ENCODE peak calls at places on chromosomes 6 and 20, in nine cellular contexts. E is IMR-90, P is heart left ventricle, D is GM12878, M is HCT116, A is ovary, T is body of pancreas, Q is A549, F is H1. X is an unnamed sample.

GRCh38 chr6:144660545-144660944 is 375.4 kb downstream of the UTRN start:
- DNase-seq in D (no peak), M (no peak), A (no peak), F (no peak), Q (no peak), E (no peak), P (no peak), T (no peak), X (no peak)

GRCh38 chr6:146503096-146503495 is 40.5 kb upstream of the RAB32 start:
- DNase-seq in D (no peak), Q (no peak), M (no peak), F (no peak), P (no peak), A (no peak), E (no peak), T (no peak), X (no peak)

GRCh38 chr20:47723322-47723721 is 62.0 kb downstream of the SULF2 start:
- DNase-seq in A (no peak), E (no peak), P (no peak), F (no peak), M (no peak), T (no peak), Q (no peak), D (no peak), X (no peak)

GRCh38 chr20:50415031-50415515 is 95.1 kb upstream of the PTPN1 start:
- DNase-seq in E (no peak), Q (no peak), F (no peak), P (no peak), A (no peak), D (no peak), M (peak; percentile 28), T (no peak), X (no peak)

GRCh38 chr20:62694868-62695267 is 13.8 kb upstream of the NTSR1 start:
- DNase-seq in M (no peak), T (no peak), A (no peak), Q (no peak), F (no peak), P (no peak), D (no peak), E (no peak), X (no peak)

GRCh38 chr6:3751730-3752537 is 421 bp upstream of the PXDC1 start:
- DNase-seq in T (peak; percentile 85), M (peak; percentile 24), A (peak; percentile 92), P (peak; percentile 93), D (no peak), Q (peak; percentile 73), F (no peak), E (peak; percentile 93), X (peak; percentile 89)

GRCh38 chr6:138440758-138441362 is 36.8 kb downstream of the HEBP2 start:
- DNase-seq in F (no peak), E (no peak), P (no peak), A (no peak), Q (no peak), D (no peak), M (no peak), T (no peak), X (no peak)

GRCh38 chr6:21731411-21732031 is 138.0 kb downstream of the SOX4 start:
- DNase-seq in Q (peak; percentile 81), P (no peak), E (peak; percentile 61), T (peak; percentile 29), A (no peak), F (no peak), D (no peak), M (no peak), X (no peak)

GRCh38 chr6:140434761-140435160 is 1060.3 kb upstream of the CITED2 start:
- DNase-seq in A (no peak), P (no peak), D (no peak), M (no peak), E (peak; percentile 20), Q (no peak), T (no peak), F (no peak), X (no peak)

GRCh38 chr20:4601630-4602296 is 119.9 kb upstream of the PRND start:
- DNase-seq in D (no peak), A (no peak), F (no peak), M (peak; percentile 44), Q (no peak), P (peak; percentile 87), E (no peak), T (peak; percentile 36), X (no peak)

GRCh38 chr6:159606786-159607185 is 86.3 kb downstream of the SOD2 start:
- DNase-seq in T (no peak), Q (no peak), M (no peak), P (no peak), F (no peak), D (no peak), E (peak; percentile 17), A (no peak), X (no peak)

GRCh38 chr20:6160736-6161135 is 37.9 kb upstream of the FERMT1 start:
- DNase-seq in E (no peak), A (no peak), P (no peak), M (no peak), D (no peak), T (no peak), F (no peak), Q (no peak), X (no peak)

GRCh38 chr6:159151266-159151855 is 17.8 kb upstream of the FNDC1 start:
- DNase-seq in P (no peak), D (no peak), A (peak; percentile 34), E (peak; percentile 58), T (peak; percentile 67), F (no peak), M (peak; percentile 51), Q (peak; percentile 53), X (peak; percentile 57)

GRCh38 chr6:143579703-143580102 is 68.2 kb upstream of the FUCA2 start:
- DNase-seq in F (no peak), Q (no peak), T (no peak), D (no peak), E (peak; percentile 95), A (no peak), P (peak; percentile 54), M (no peak), X (peak; percentile 83)

GRCh38 chr6:131765081-131765852 is 42.6 kb upstream of the ENPP1 start:
- DNase-seq in Q (no peak), E (peak; percentile 74), A (no peak), P (no peak), T (no peak), F (no peak), D (no peak), M (no peak), X (no peak)

GRCh38 chr6:155693573-155694428 is 238.2 kb upstream of the NOX3 start:
- DNase-seq in E (no peak), T (peak; percentile 74), Q (no peak), A (no peak), D (no peak), M (no peak), F (no peak), P (no peak), X (no peak)

GRCh38 chr20:39853664-39854063 is 835.4 kb downstream of the MAFB start:
- DNase-seq in P (no peak), Q (no peak), D (peak; percentile 24), A (no peak), E (peak; percentile 82), F (peak; percentile 5), M (no peak), T (no peak), X (no peak)

GRCh38 chr20:3158968-3159431 is 665 bp downstream of the FASTKD5 start:
- DNase-seq in Q (peak; percentile 28), D (no peak), F (no peak), A (no peak), P (no peak), E (peak; percentile 25), M (no peak), T (no peak), X (no peak)

GRCh38 chr6:135102191-135102590 is 47.6 kb upstream of the HBS1L start:
- DNase-seq in Q (no peak), D (no peak), P (no peak), F (no peak), E (no peak), M (no peak), T (no peak), A (no peak), X (no peak)
- H3K27ac ChIP-seq in Q (no peak overlapping the region), D (no peak overlapping the region), P (no peak overlapping the region), F (no peak overlapping the region), E (no peak overlapping the region), M (no peak overlapping the region), T (no peak overlapping the region), A (no peak overlapping the region), X (no peak overlapping the region)

GRCh38 chr6:7879980-7880717 is 30.4 kb downstream of the TXNDC5 start:
- DNase-seq in D (no peak), A (no peak), F (no peak), E (no peak), M (no peak), P (no peak), Q (no peak), T (no peak), X (no peak)
- TF ChIP-seq POLR2A in D (peak; percentile 28), A (no peak), F (no peak), E (no peak), M (no peak), P (no peak), Q (no peak), T (no peak), X (no peak)

GRCh38 chr6:39834278-39834677 is 42.1 kb downstream of the DAAM2 start:
- DNase-seq in Q (no peak), M (no peak), E (no peak), A (no peak), P (no peak), F (no peak), D (no peak), T (no peak), X (no peak)

GRCh38 chr6:39834866-39835265 is 42.7 kb downstream of the DAAM2 start:
- DNase-seq in F (no peak), E (no peak), P (no peak), D (no peak), Q (no peak), M (no peak), T (no peak), A (no peak), X (no peak)

GRCh38 chr6:39831701-39832100 is 39.5 kb downstream of the DAAM2 start:
- DNase-seq in A (no peak), F (no peak), E (no peak), D (no peak), Q (no peak), T (no peak), P (no peak), M (no peak), X (no peak)

GRCh38 chr6:39829331-39829730 is 37.2 kb downstream of the DAAM2 start:
- DNase-seq in E (no peak), T (no peak), F (no peak), M (no peak), Q (no peak), P (no peak), A (no peak), D (no peak), X (no peak)

GRCh38 chr6:39830444-39830843 is 38.3 kb downstream of the DAAM2 start:
- DNase-seq in F (no peak), M (no peak), D (no peak), T (no peak), Q (no peak), A (peak; percentile 13), P (peak; percentile 65), E (no peak), X (no peak)
- TF ChIP-seq CTCF in F (no peak), M (no peak), D (no peak), T (no peak), Q (no peak), A (no peak), P (no peak), E (no peak), X (no peak)

DNA sequence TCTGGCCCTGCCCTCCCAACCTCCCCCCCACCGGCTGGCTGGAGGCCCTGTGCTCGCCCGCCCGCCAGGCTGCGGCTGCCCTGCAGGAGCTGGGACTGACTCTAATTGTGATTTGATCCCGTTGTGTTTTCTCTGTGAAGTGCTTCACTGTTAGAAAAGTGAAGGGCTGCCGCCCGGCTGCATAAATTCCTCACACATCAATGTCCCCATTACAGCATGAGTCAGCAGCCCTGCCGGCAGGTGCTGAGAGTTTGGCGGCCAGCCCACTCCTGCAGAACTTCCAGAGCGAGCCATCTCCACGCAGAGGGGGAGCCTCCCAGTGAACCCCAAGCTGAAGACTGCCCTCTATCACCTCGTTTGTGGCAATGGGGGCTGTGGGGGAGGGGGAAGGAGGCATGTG is 137.9 kb downstream of the DLL1 start:
- DNase-seq in F (peak; percentile 23), D (no peak), E (no peak), Q (no peak), P (peak; percentile 62), M (peak; percentile 63), A (no peak), T (peak; percentile 89), X (peak; percentile 61)
- H3K27ac ChIP-seq in F (peak overlapping the region; percentile 15), D (no peak overlapping the region), E (no peak overlapping the region), Q (peak overlapping the region; percentile 70), P (peak overlapping the region; percentile 81), M (peak overlapping the region; percentile 67), A (no peak overlapping the region), T (peak overlapping the region; percentile 78), X (peak overlapping the region; percentile 32)